ENCODE peak calls at places on chromosome 5, in seven cellular contexts. R, M, H, N, Z, W and S are unnamed samples.

GRCh38 chr5:98096155-98096554 is 677.3 kb upstream of the RGMB start:
- DNase-seq in H (no peak), W (no peak), Z (no peak), N (no peak), M (no peak), R (peak; percentile 77), S (no peak)

GRCh38 chr5:38540348-38540747 is 16.1 kb downstream of the LIFR start:
- DNase-seq in W (no peak), H (peak; percentile 56), R (no peak), N (no peak), M (peak; percentile 60), Z (no peak), S (no peak)

GRCh38 chr5:86579502-86579901 is 38.2 kb upstream of the COX7C start:
- DNase-seq in R (no peak), H (no peak), W (no peak), M (no peak), N (no peak), Z (no peak), S (no peak)

GRCh38 chr5:134964359-134965270 is 3.1 kb upstream of the CATSPER3 start:
- DNase-seq in N (no peak), H (no peak), W (no peak), R (no peak), M (no peak), Z (no peak), S (no peak)

GRCh38 chr5:79172269-79172668 is 60.7 kb downstream of the BHMT start:
- DNase-seq in N (no peak), Z (no peak), W (no peak), R (no peak), M (no peak), H (no peak), S (no peak)

GRCh38 chr5:157370967-157371366 is 89.0 kb upstream of the NIPAL4 start:
- DNase-seq in R (peak; percentile 54), W (no peak), M (no peak), H (no peak), N (no peak), Z (no peak), S (no peak)

GRCh38 chr5:39498247-39498952 is 73.6 kb upstream of the DAB2 start:
- DNase-seq in H (no peak), M (no peak), R (peak; percentile 77), W (no peak), N (no peak), Z (no peak), S (no peak)

GRCh38 chr5:154303133-154303532 is 112.6 kb downstream of the GALNT10 start:
- DNase-seq in N (no peak), W (no peak), M (no peak), H (no peak), R (no peak), Z (no peak), S (no peak)

GRCh38 chr5:13985736-13986418 is 41.4 kb upstream of the DNAH5 start:
- DNase-seq in R (peak; percentile 83), W (no peak), H (no peak), M (no peak), Z (no peak), N (peak; percentile 84), S (no peak)

GRCh38 chr5:178333821-178334481 is 101.3 kb upstream of the PHYKPL start:
- DNase-seq in W (no peak), M (peak; percentile 73), N (no peak), Z (no peak), H (no peak), R (no peak), S (no peak)

GRCh38 chr5:135827965-135828792 is 6.3 kb upstream of the SLC25A48 start:
- DNase-seq in N (no peak), Z (no peak), W (no peak), H (no peak), R (no peak), M (no peak), S (no peak)

GRCh38 chr5:135308752-135309151 is 90.3 kb downstream of the MACROH2A1 start:
- DNase-seq in R (peak; percentile 71), M (no peak), W (no peak), H (no peak), N (no peak), Z (no peak), S (no peak)

GRCh38 chr5:74767579-74767913 is 497 bp downstream of the NSA2 start:
- DNase-seq in R (peak; percentile 67), H (no peak), M (no peak), Z (no peak), N (peak; percentile 22), W (no peak), S (no peak)

GRCh38 chr5:180350296-180350695 is 2.8 kb downstream of the GFPT2 start:
- DNase-seq in N (no peak), R (no peak), M (no peak), H (no peak), Z (no peak), W (no peak), S (no peak)

GRCh38 chr5:14871084-14871572 is 450 bp downstream of the ANKH start:
- DNase-seq in N (no peak), H (no peak), Z (peak; percentile 16), W (no peak), M (peak; percentile 60), R (no peak), S (no peak)

GRCh38 chr5:134905246-134905996 is 490 bp downstream of the PCBD2 start:
- DNase-seq in N (peak; percentile 44), R (peak; percentile 60), M (no peak), Z (peak; percentile 52), H (peak; percentile 53), W (no peak), S (peak; percentile 58)